ENCODE peak calls at places on chromosomes 7 and 10, in ten cellular contexts. O, Y, W, K, X, V, U, Q, P and A are unnamed samples.

GRCh38 chr7:103011650-103012049 is 62.9 kb downstream of the FBXL13 start:
- DNase-seq in O (peak), Y (peak), W (no peak), K (no peak), X (no peak), V (no peak), U (no peak), Q (no peak), P (no peak), A (no peak)

GRCh38 chr10:124119933-124120332 is 26.5 kb upstream of the CHST15 start:
- DNase-seq in O (no peak), Y (no peak), W (no peak), K (no peak), X (peak), V (peak), U (no peak), Q (no peak), P (no peak), A (no peak)

GRCh38 chr7:17298840-17299476 is 506 bp downstream of the AHR start:
- DNase-seq in O (no peak), Y (peak), W (no peak), K (peak), X (peak), V (peak), U (no peak), Q (no peak), P (peak), A (peak)

GRCh38 chr7:107253599-107253998 is 84.8 kb downstream of the HBP1 start:
- DNase-seq in O (no peak), Y (no peak), W (no peak), K (no peak), X (peak), V (no peak), U (no peak), Q (no peak), P (no peak), A (no peak)

GRCh38 chr10:132882069-132882468 is 60.3 kb downstream of the CFAP46 start:
- DNase-seq in O (no peak), Y (no peak), W (no peak), K (no peak), X (no peak), V (no peak), U (no peak), Q (no peak), P (no peak), A (no peak)

GRCh38 chr7:92763636-92764423 is 72.5 kb downstream of the CDK6 start:
- DNase-seq in O (peak), Y (peak), W (no peak), K (peak), X (no peak), V (no peak), U (no peak), Q (peak), P (peak), A (no peak)

GRCh38 chr10:101837753-101838152 is 5.8 kb downstream of the KCNIP2 start:
- DNase-seq in O (no peak), Y (no peak), W (no peak), K (no peak), X (no peak), V (no peak), U (no peak), Q (no peak), P (no peak), A (peak)

GRCh38 chr7:23334482-23335056 is 35.4 kb downstream of the MALSU1 start:
- DNase-seq in O (peak), Y (peak), W (no peak), K (peak), X (no peak), V (no peak), U (peak), Q (peak), P (no peak), A (no peak)

GRCh38 chr10:122495406-122496340 is 34.3 kb downstream of the HTRA1 start:
- DNase-seq in O (peak), Y (no peak), W (no peak), K (no peak), X (no peak), V (peak), U (no peak), Q (no peak), P (no peak), A (no peak)

GRCh38 chr7:131104611-131105293 is 222.9 kb upstream of the MKLN1 start:
- DNase-seq in O (peak), Y (peak), W (no peak), K (no peak), X (no peak), V (no peak), U (no peak), Q (no peak), P (no peak), A (no peak)

GRCh38 chr7:38060637-38061036 is 117.4 kb upstream of the STARD3NL start:
- DNase-seq in O (no peak), Y (no peak), W (no peak), K (no peak), X (no peak), V (no peak), U (no peak), Q (no peak), P (no peak), A (no peak)

GRCh38 chr10:127612-128432 is 7.4 kb upstream of the ZMYND11 start:
- DNase-seq in O (no peak), Y (no peak), W (no peak), K (peak), X (no peak), V (no peak), U (no peak), Q (no peak), P (no peak), A (no peak)

GRCh38 chr7:45684910-45685618 is 110.9 kb downstream of the ADCY1 start:
- DNase-seq in O (no peak), Y (no peak), W (peak), K (no peak), X (no peak), V (no peak), U (no peak), Q (no peak), P (no peak), A (no peak)

GRCh38 chr10:78760463-78761240 is 308.1 kb upstream of the ZMIZ1 start:
- DNase-seq in O (no peak), Y (no peak), W (no peak), K (no peak), X (no peak), V (no peak), U (no peak), Q (no peak), P (no peak), A (no peak)

GRCh38 chr10:84344560-84344959 is 16.2 kb downstream of the CCSER2 start:
- DNase-seq in O (no peak), Y (no peak), W (no peak), K (no peak), X (no peak), V (no peak), U (no peak), Q (no peak), P (no peak), A (no peak)

GRCh38 chr10:127228195-127228785 is 31.9 kb upstream of the INSYN2A start:
- DNase-seq in O (peak), Y (peak), W (no peak), K (no peak), X (no peak), V (no peak), U (no peak), Q (peak), P (no peak), A (no peak)

GRCh38 chr7:76514926-76515325 is 4.6 kb downstream of the UPK3B start:
- DNase-seq in O (no peak), Y (no peak), W (no peak), K (no peak), X (no peak), V (no peak), U (no peak), Q (no peak), P (peak), A (no peak)

GRCh38 chr7:116901143-116901542 is 38.8 kb downstream of the CAPZA2 start:
- DNase-seq in O (no peak), Y (no peak), W (no peak), K (no peak), X (no peak), V (no peak), U (no peak), Q (no peak), P (no peak), A (no peak)

GRCh38 chr7:138934861-138935260 is 46.3 kb downstream of the KIAA1549 start:
- DNase-seq in O (peak), Y (peak), W (no peak), K (no peak), X (no peak), V (no peak), U (no peak), Q (peak), P (no peak), A (no peak)

GRCh38 chr10:69874464-69874863 is 72.8 kb downstream of the COL13A1 start:
- DNase-seq in O (peak), Y (peak), W (no peak), K (no peak), X (no peak), V (no peak), U (peak), Q (peak), P (no peak), A (no peak)

GRCh38 chr7:66845382-66846095 is 75.5 kb upstream of the TMEM248 start:
- DNase-seq in O (no peak), Y (no peak), W (no peak), K (peak), X (peak), V (peak), U (no peak), Q (no peak), P (no peak), A (no peak)

GRCh38 chr10:29555091-29555745 is 79.6 kb downstream of the SVIL start:
- DNase-seq in O (no peak), Y (no peak), W (no peak), K (no peak), X (no peak), V (no peak), U (no peak), Q (no peak), P (no peak), A (no peak)

GRCh38 chr7:51005074-51005473 is 222.4 kb upstream of the GRB10 start:
- DNase-seq in O (no peak), Y (no peak), W (peak), K (no peak), X (no peak), V (no peak), U (no peak), Q (no peak), P (no peak), A (no peak)

GRCh38 chr10:77403761-77404160 is 233.8 kb downstream of the KCNMA1 start:
- DNase-seq in O (no peak), Y (no peak), W (no peak), K (no peak), X (no peak), V (no peak), U (no peak), Q (no peak), P (no peak), A (no peak)

GRCh38 chr10:47449102-47449978 is 34.6 kb downstream of the ANXA8 start:
- DNase-seq in O (no peak), Y (no peak), W (peak), K (no peak), X (no peak), V (peak), U (no peak), Q (no peak), P (peak), A (no peak)

DNA sequence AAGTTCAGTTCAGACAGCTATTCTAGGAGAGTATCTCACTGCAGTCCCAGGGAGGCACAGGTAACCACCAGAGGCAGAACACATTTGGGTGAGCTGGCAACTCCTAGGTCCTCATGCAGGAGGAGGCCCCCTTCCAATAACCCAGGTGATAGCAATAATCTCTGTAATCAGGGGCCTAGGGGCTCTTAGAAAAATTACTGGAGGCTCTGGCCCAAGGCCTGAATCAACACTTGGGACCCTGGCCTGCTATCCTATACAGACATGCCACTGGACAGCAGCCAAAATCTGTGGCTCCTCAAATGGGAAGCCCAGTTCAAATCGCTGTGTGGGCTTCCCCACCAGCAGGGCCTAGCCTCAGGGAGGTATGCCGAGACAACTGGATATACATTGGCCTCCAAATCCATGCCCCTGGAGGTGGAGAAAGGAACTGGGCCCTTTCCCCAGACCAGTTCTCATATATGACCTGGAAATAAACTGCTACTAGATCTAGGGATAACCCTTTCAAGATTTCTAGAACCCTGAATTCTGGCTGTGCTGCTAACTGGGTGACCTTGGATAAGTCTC is 1.6 kb downstream of the AVPI1 start:
- DNase-seq in O (no peak), Y (peak), W (no peak), K (peak), X (no peak), V (no peak), U (no peak), Q (no peak), P (peak), A (no peak)
- TF ChIP-seq CTCF in O (peak), Y (peak), W (peak), K (no peak), X (no peak), V (peak), U (peak), Q (peak), P (peak), A (peak)

GRCh38 chr7:132557489-132558044 is 18.7 kb downstream of the PLXNA4 start:
- DNase-seq in O (peak), Y (no peak), W (no peak), K (no peak), X (no peak), V (no peak), U (no peak), Q (no peak), P (no peak), A (no peak)
- TF ChIP-seq CTCF in O (peak), Y (no peak), W (no peak), K (no peak), X (no peak), V (no peak), U (no peak), Q (no peak), P (peak), A (no peak)

GRCh38 chr7:2821161-2821841 is 22.8 kb downstream of the GNA12 start:
- DNase-seq in O (peak), Y (peak), W (no peak), K (no peak), X (no peak), V (no peak), U (peak), Q (peak), P (peak), A (no peak)
- TF ChIP-seq CTCF in O (peak), Y (no peak), W (no peak), K (no peak), X (no peak), V (no peak), U (peak), Q (no peak), P (peak), A (no peak)

GRCh38 chr10:113524120-113524519 is 28.7 kb upstream of the HABP2 start:
- DNase-seq in O (no peak), Y (no peak), W (no peak), K (no peak), X (no peak), V (no peak), U (no peak), Q (no peak), P (peak), A (no peak)
- TF ChIP-seq CTCF in O (no peak), Y (no peak), W (no peak), K (no peak), X (no peak), V (no peak), U (no peak), Q (no peak), P (peak), A (no peak)

GRCh38 chr7:48101880-48102448 is 12.9 kb downstream of the UPP1 start:
- DNase-seq in O (no peak), Y (no peak), W (peak), K (no peak), X (no peak), V (no peak), U (no peak), Q (no peak), P (no peak), A (no peak)
- TF ChIP-seq CTCF in O (peak), Y (peak), W (no peak), K (no peak), X (no peak), V (peak), U (peak), Q (no peak), P (peak), A (no peak)

GRCh38 chr10:87978166-87978565 is 114.7 kb downstream of the PTEN start:
- DNase-seq in O (no peak), Y (no peak), W (no peak), K (no peak), X (no peak), V (no peak), U (no peak), Q (no peak), P (no peak), A (no peak)
- TF ChIP-seq CTCF in O (no peak), Y (no peak), W (no peak), K (no peak), X (no peak), V (no peak), U (no peak), Q (no peak), P (no peak), A (no peak)

GRCh38 chr10:72173635-72174296 is 42.0 kb upstream of the ANAPC16 start:
- DNase-seq in O (peak), Y (peak), W (no peak), K (peak), X (no peak), V (no peak), U (no peak), Q (peak), P (no peak), A (peak)
- TF ChIP-seq CTCF in O (no peak), Y (no peak), W (no peak), K (no peak), X (no peak), V (no peak), U (no peak), Q (no peak), P (no peak), A (no peak)